ENCODE peak calls at places on chromosomes 16 and 17, in four cellular contexts. D, T, R and Q are unnamed samples.

GRCh38 chr16:54145881-54146280 is 140.7 kb downstream of the IRX3 start:
- DNase-seq in D (no peak), T (no peak), R (no peak), Q (no peak)

GRCh38 chr16:53495325-53495724 is 7.7 kb downstream of the AKTIP start:
- DNase-seq in D (no peak), T (no peak), R (no peak), Q (no peak)

GRCh38 chr17:35448899-35449227 is 297 bp upstream of the SLFN13 start:
- DNase-seq in D (no peak), T (no peak), R (no peak), Q (no peak)

GRCh38 chr16:88580371-88580770 is 10.2 kb downstream of the ZC3H18 start:
- DNase-seq in D (no peak), T (no peak), R (no peak), Q (no peak)

GRCh38 chr17:71033336-71033735 is 864.0 kb downstream of the KCNJ2 start:
- DNase-seq in D (no peak), T (no peak), R (no peak), Q (peak; percentile 62)

GRCh38 chr17:7684856-7685532 is 2.3 kb downstream of the TP53 start:
- DNase-seq in D (no peak), T (no peak), R (no peak), Q (no peak)

GRCh38 chr16:21698169-21699032 is 34.6 kb downstream of the OTOA start:
- DNase-seq in D (no peak), T (no peak), R (no peak), Q (no peak)

GRCh38 chr17:82332669-82333278 is 792 bp downstream of the SECTM1 start:
- DNase-seq in D (peak; percentile 64), T (no peak), R (no peak), Q (no peak)

GRCh38 chr16:11682655-11683096 is 14.4 kb downstream of the SNN start:
- DNase-seq in D (no peak), T (no peak), R (no peak), Q (no peak)

GRCh38 chr17:40450175-40450574 is 6.9 kb downstream of the IGFBP4 start:
- DNase-seq in D (peak; percentile 65), T (peak; percentile 54), R (no peak), Q (peak; percentile 27)

GRCh38 chr17:37642706-37643105 is 540 bp downstream of the DDX52 start:
- DNase-seq in D (peak; percentile 32), T (no peak), R (no peak), Q (no peak)

GRCh38 chr16:46649571-46649970 is 28.4 kb upstream of the SHCBP1 start:
- DNase-seq in D (peak; percentile 25), T (no peak), R (no peak), Q (no peak)

GRCh38 chr16:12971216-12971615 is 69.8 kb downstream of the SHISA9 start:
- DNase-seq in D (peak; percentile 23), T (no peak), R (no peak), Q (no peak)

GRCh38 chr17:73393381-73393780 is 81.6 kb upstream of the CDC42EP4 start:
- DNase-seq in D (no peak), T (no peak), R (no peak), Q (no peak)

GRCh38 chr16:12341423-12341822 is 364.9 kb downstream of the SNX29 start:
- DNase-seq in D (no peak), T (peak; percentile 68), R (no peak), Q (no peak)

GRCh38 chr16:48386559-48387312 is 1.5 kb upstream of the SIAH1 start:
- DNase-seq in D (no peak), T (no peak), R (no peak), Q (no peak)

GRCh38 chr17:47605006-47605405 is 44.7 kb upstream of the KPNB1 start:
- DNase-seq in D (no peak), T (no peak), R (no peak), Q (no peak)

GRCh38 chr16:4133897-4134372 is 17.7 kb upstream of the ADCY9 start:
- DNase-seq in D (no peak), T (no peak), R (no peak), Q (no peak)

GRCh38 chr16:4137438-4137837 is 21.2 kb upstream of the ADCY9 start:
- DNase-seq in D (no peak), T (no peak), R (no peak), Q (no peak)

GRCh38 chr16:4135537-4135936 is 19.3 kb upstream of the ADCY9 start:
- DNase-seq in D (no peak), T (no peak), R (no peak), Q (no peak)

GRCh38 chr16:4134434-4134833 is 18.2 kb upstream of the ADCY9 start:
- DNase-seq in D (no peak), T (no peak), R (no peak), Q (no peak)

GRCh38 chr16:4136229-4136813 is 20.1 kb upstream of the ADCY9 start:
- DNase-seq in D (no peak), T (no peak), R (no peak), Q (no peak)
- TF ChIP-seq TARDBP in D (no peak), T (no peak), R (no peak), Q (no peak)

GRCh38 chr16:7285520-7285919 is 47.1 kb upstream of the RBFOX1 start:
- DNase-seq in D (no peak), T (no peak), R (no peak), Q (no peak)

GRCh38 chr16:7294020-7294419 is 38.6 kb upstream of the RBFOX1 start:
- DNase-seq in D (no peak), T (no peak), R (no peak), Q (no peak)

GRCh38 chr16:7284780-7285179 is 47.9 kb upstream of the RBFOX1 start:
- DNase-seq in D (no peak), T (no peak), R (no peak), Q (no peak)

GRCh38 chr16:7289299-7289698 is 43.3 kb upstream of the RBFOX1 start:
- DNase-seq in D (no peak), T (no peak), R (no peak), Q (no peak)
- TF ChIP-seq TARDBP in D (no peak), T (no peak), R (no peak), Q (no peak)

GRCh38 chr16:74568961-74569631 is 37.8 kb downstream of the GLG1 start:
- DNase-seq in D (no peak), T (no peak), R (no peak), Q (no peak)
- TF ChIP-seq TARDBP in D (no peak), T (no peak), R (no peak), Q (no peak)

GRCh38 chr17:45869676-45870341 is 24.5 kb upstream of the MAPT start:
- DNase-seq in D (peak; percentile 37), T (no peak), R (no peak), Q (no peak)

GRCh38 chr17:45867702-45868101 is 23.0 kb downstream of the SPPL2C start:
- DNase-seq in D (peak; percentile 70), T (peak; percentile 20), R (no peak), Q (peak; percentile 41)

GRCh38 chr17:45868276-45868675 is 23.6 kb downstream of the SPPL2C start:
- DNase-seq in D (no peak), T (no peak), R (no peak), Q (no peak)

GRCh38 chr17:45863857-45864654 is 19.4 kb downstream of the SPPL2C start:
- DNase-seq in D (no peak), T (no peak), R (no peak), Q (no peak)

DNA sequence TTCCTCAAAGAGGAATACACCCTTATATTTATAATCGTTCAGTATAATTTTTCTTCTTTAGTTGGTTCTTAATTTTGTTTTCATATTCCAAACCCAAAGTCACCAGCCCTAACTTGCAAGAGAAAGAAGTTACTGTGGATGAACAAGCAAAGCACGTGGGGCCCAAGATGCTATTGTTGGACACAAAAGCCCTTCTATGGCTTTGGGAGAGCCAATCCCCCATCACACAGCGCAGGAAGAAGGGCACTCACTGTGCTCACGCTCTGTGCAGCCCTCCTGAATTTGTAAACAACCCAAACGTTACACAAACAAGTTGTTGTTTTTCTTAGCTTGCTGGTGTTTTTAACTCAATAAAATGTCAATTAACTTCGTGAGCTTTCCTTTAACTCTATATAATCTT is 22.5 kb downstream of the SPPL2C start:
- DNase-seq in D (no peak), T (no peak), R (no peak), Q (no peak)
- TF ChIP-seq TARDBP in D (no peak), T (no peak), R (no peak), Q (no peak)

DNA sequence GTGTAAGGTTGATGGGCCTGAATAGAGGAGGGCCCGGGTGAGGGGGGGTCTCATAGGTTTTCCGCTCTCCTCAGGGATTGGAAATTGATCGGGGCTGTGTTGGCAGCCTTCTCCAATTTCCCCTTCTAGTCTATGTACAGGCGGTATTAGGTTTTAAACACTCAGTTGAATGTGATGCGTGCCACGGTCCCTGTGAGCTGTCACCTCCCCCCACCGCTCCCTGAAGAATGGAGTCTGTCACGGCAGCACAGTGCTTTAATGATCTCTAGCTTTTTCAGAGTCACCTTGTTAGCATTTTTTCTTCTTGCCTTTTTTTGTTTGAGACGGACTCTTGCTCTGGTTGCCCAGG is 800 bp downstream of the COX4I1 start:
- DNase-seq in D (peak; percentile 34), T (peak; percentile 18), R (no peak), Q (peak; percentile 27)
- TF ChIP-seq TARDBP in D (no peak), T (no peak), R (no peak), Q (no peak)

GRCh38 chr17:2420131-2420530 is 19.3 kb upstream of the MNT start:
- DNase-seq in D (no peak), T (no peak), R (no peak), Q (no peak)

GRCh38 chr17:2416010-2416734 is 15.3 kb upstream of the MNT start:
- DNase-seq in D (peak; percentile 69), T (peak; percentile 61), R (no peak), Q (peak; percentile 84)

GRCh38 chr17:2421315-2422147 is 20.7 kb upstream of the MNT start:
- DNase-seq in D (no peak), T (no peak), R (no peak), Q (no peak)

GRCh38 chr17:2419526-2419925 is 18.7 kb upstream of the MNT start:
- DNase-seq in D (no peak), T (no peak), R (no peak), Q (no peak)

DNA sequence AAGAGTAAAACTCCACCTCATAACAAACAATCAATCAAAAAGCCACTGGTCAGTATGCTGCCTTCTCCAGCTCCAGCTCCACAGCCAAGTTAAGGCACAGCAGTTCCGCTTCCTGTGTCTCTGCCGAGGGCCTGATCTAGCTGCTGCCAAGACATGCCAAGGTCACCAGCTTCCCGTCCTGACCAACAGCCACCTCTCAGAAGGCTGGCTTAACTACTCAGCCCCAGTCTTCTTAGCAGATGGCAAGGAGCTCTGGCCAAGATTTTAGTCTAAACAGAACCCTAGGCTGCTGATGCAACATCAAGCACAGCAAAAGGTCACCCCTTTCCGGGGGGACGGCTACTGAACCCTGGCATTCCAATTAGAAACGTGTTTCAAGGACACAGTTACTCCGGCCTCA is 17.7 kb upstream of the MNT start:
- DNase-seq in D (no peak), T (no peak), R (no peak), Q (no peak)
- TF ChIP-seq TARDBP in D (no peak), T (no peak), R (no peak), Q (no peak)

DNA sequence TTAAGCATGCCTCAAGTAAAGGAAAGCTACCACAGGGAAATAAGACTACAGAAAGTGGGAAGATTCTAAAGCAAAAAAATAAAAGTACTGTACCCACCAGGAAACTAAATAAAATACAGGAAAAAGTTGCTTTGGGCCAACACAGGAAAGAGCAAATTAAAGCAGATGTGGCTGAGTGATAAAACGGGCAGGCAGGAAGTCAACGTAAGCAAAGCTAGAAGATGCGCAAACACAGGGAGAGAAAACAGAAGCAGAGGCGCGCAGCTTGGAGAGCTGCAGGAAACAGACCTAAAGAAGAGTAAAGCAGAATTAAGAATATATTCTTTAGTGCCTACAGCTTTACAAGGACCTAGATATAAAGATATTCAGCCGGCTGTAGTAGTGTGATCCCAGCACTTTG is 21.7 kb downstream of the USP36 start:
- DNase-seq in D (no peak), T (no peak), R (no peak), Q (no peak)
- TF ChIP-seq TARDBP in D (no peak), T (no peak), R (no peak), Q (no peak)